ENCODE peak calls at places on chromosome 16, in six cellular contexts. N is dorsolateral prefrontal cortex, M is GM12865, U is AG09319, X is transverse colon, G is WERI-Rb-1. B is an unnamed sample.

GRCh38 chr16:76277099-76278030 is at the start of gene CNTNAP4:
- DNase-seq in N (peak), U (no peak), G (peak), M (no peak), X (no peak), B (peak)

GRCh38 chr16:31118223-31119155 is 1.0 kb downstream of the KAT8 start:
- DNase-seq in X (no peak), N (no peak), M (no peak), G (no peak), U (no peak), B (no peak)

GRCh38 chr16:87060026-87060986 is 256.9 kb downstream of the C16orf95 start:
- DNase-seq in G (no peak), X (no peak), N (no peak), M (peak), U (no peak), B (no peak)

GRCh38 chr16:56617212-56618085 is 8.1 kb upstream of the MT1E start:
- DNase-seq in M (no peak), N (no peak), U (no peak), X (peak), G (no peak), B (no peak)

GRCh38 chr16:85891776-85892166 is 7.2 kb upstream of the IRF8 start:
- DNase-seq in N (no peak), G (no peak), M (no peak), X (peak), U (no peak), B (no peak)

GRCh38 chr16:1823821-1824220 is 2.8 kb downstream of the HAGH start:
- DNase-seq in N (peak), U (no peak), M (peak), G (peak), X (no peak), B (peak)

GRCh38 chr16:11871193-11871592 is 19.9 kb upstream of the RSL1D1 start:
- DNase-seq in U (no peak), M (no peak), N (no peak), G (peak), X (no peak), B (peak)

GRCh38 chr16:30004811-30005242 is 6.0 kb downstream of the DOC2A start:
- DNase-seq in G (peak), U (no peak), N (no peak), M (no peak), X (no peak), B (peak)

GRCh38 chr16:4209657-4210056 is 32.2 kb downstream of the SRL start:
- DNase-seq in U (no peak), M (no peak), G (no peak), N (no peak), X (no peak), B (no peak)

GRCh38 chr16:27972500-27972899 is 91.0 kb downstream of the GSG1L start:
- DNase-seq in G (peak), N (no peak), X (peak), U (no peak), M (peak), B (no peak)

GRCh38 chr16:64730261-64730660 is 391.6 kb downstream of the CDH11 start:
- DNase-seq in X (no peak), U (no peak), G (no peak), N (no peak), M (no peak), B (no peak)

GRCh38 chr16:66717112-66717675 is 20.7 kb upstream of the CMTM4 start:
- DNase-seq in U (no peak), N (peak), G (peak), M (peak), X (peak), B (peak)
- TF ChIP-seq CTCF in U (peak), N (peak), G (peak), M (no peak), X (peak), B (peak)

DNA sequence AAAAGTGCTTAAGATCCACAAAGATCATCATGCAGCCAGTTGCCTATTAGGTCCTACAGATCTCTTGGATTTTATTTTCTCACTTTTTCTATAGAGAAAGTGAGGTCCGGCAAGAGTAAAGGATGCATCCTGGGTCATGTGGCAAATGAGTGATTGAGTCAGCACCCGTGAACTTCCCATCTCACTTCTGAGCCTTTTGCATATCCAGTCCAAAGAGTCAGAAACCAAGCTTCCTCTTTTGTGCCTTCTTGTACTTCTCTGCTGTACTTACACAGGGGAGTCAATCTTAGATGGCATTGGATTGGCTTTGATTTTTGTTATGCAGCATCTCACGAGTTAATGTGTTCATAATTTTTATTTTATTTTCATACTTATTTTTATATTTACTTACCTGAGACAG is 114.2 kb upstream of the IRX5 start:
- DNase-seq in M (no peak), N (no peak), G (no peak), X (no peak), U (no peak), B (no peak)
- TF ChIP-seq CTCF in M (no peak), N (no peak), G (no peak), X (no peak), U (no peak), B (no peak)

DNA sequence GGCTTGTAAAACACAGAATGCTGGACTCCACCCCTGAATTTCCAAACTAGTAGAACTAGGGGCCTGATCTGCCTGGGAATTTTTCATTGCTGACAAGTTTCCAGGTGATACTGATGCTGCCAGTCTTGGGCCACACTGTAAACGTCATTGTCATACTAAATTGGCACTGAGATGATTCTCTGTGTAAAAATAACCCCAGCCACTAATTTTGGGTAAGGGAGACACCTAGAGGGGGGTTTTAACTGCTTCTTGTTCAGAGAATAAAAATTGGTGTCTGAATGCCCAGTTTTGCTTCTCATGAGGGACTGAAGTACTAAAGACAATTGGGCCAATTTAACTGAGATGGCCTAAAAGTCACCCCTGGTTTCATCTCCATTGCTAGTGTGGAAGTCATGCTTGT is 5.0 kb upstream of the CDH13 start:
- DNase-seq in M (no peak), G (no peak), U (no peak), X (no peak), N (no peak), B (no peak)
- TF ChIP-seq CTCF in M (no peak), G (no peak), U (no peak), X (no peak), N (no peak), B (no peak)

GRCh38 chr16:70018254-70018653 is 67.1 kb downstream of the CLEC18A start:
- DNase-seq in U (no peak), M (peak), N (no peak), G (peak), X (peak), B (peak)
- TF ChIP-seq CTCF in U (no peak), M (no peak), N (no peak), G (peak), X (no peak), B (peak)

GRCh38 chr16:68084504-68085258 is 489 bp upstream of the NFATC3 start:
- DNase-seq in G (peak), M (peak), N (peak), X (peak), U (no peak), B (peak)

GRCh38 chr16:68083239-68083781 is 1.9 kb upstream of the NFATC3 start:
- DNase-seq in G (no peak), U (no peak), N (no peak), M (no peak), X (no peak), B (no peak)

GRCh38 chr16:68085259-68086071 is at the start of gene NFATC3:
- DNase-seq in X (peak), M (peak), G (peak), N (peak), U (peak), B (peak)

GRCh38 chr16:68082596-68083238 is 2.5 kb upstream of the NFATC3 start:
- DNase-seq in N (no peak), X (no peak), G (no peak), M (no peak), U (no peak), B (no peak)

GRCh38 chr16:68083861-68084503 is 1.2 kb upstream of the NFATC3 start:
- DNase-seq in X (no peak), G (no peak), U (no peak), N (no peak), M (no peak), B (no peak)
- TF ChIP-seq CTCF in X (no peak), G (peak), U (no peak), N (no peak), M (no peak), B (peak)

GRCh38 chr16:15435216-15435864 is 952 bp downstream of the BMERB1 start:
- DNase-seq in M (no peak), X (no peak), N (no peak), U (no peak), G (no peak), B (no peak)
- TF ChIP-seq CTCF in M (no peak), X (no peak), N (no peak), U (no peak), G (no peak), B (no peak)

GRCh38 chr16:53503270-53503911 is 382 bp upstream of the AKTIP start:
- DNase-seq in M (peak), N (peak), X (peak), U (peak), G (peak), B (peak)
- TF ChIP-seq CTCF in M (no peak), N (no peak), X (no peak), U (no peak), G (no peak), B (no peak)

GRCh38 chr16:3182608-3183444 is 5.2 kb upstream of the OR1F1 start:
- DNase-seq in N (no peak), X (peak), M (peak), U (no peak), G (peak), B (peak)
- TF ChIP-seq CTCF in N (no peak), X (peak), M (no peak), U (peak), G (peak), B (peak)

B was measured in BE2C.